ENCODE peak calls at places on chromosomes 11 and 22, in nine cellular contexts. H is PC-3; K is small intestine; O is lung; N is GM23248; S is mesenchymal stem cell; Y is cardiac muscle cell; X is CD4-positive, CD25-positive, alpha-beta regulatory T cell; U is iPS DF 6.9. W is an unnamed sample.

GRCh38 chr11:61753672-61754071 is 1.2 kb downstream of the MYRF start:
- DNase-seq in U (no peak), Y (no peak), N (no peak), O (no peak), K (peak; percentile 42), X (no peak), H (no peak), S (no peak), W (no peak)

GRCh38 chr11:102343789-102344188 is 3.2 kb upstream of the BIRC2 start:
- DNase-seq in U (no peak), X (no peak), O (no peak), S (peak; percentile 16), K (no peak), H (peak; percentile 41), Y (peak; percentile 20), N (peak; percentile 46), W (no peak)

GRCh38 chr11:2769409-2769778 is 69.6 kb upstream of the KCNQ1OT1 start:
- DNase-seq in X (no peak), O (peak; percentile 18), Y (no peak), K (no peak), S (no peak), N (no peak), U (no peak), H (no peak), W (no peak)

GRCh38 chr11:37110383-37110782 is 512.3 kb upstream of the RAG2 start:
- DNase-seq in Y (peak; percentile 31), K (no peak), S (no peak), O (no peak), U (no peak), X (no peak), H (peak; percentile 45), N (no peak), W (no peak)

GRCh38 chr11:15471709-15472404 is 357.1 kb downstream of the INSC start:
- DNase-seq in Y (no peak), U (no peak), O (no peak), S (no peak), N (no peak), H (no peak), K (no peak), X (no peak), W (no peak)

GRCh38 chr11:110833033-110833484 is 120.8 kb upstream of the ARHGAP20 start:
- DNase-seq in S (peak; percentile 9), O (no peak), N (peak; percentile 83), Y (peak; percentile 55), K (no peak), X (no peak), H (peak; percentile 43), U (no peak), W (no peak)

GRCh38 chr11:9222654-9223053 is 42.5 kb downstream of the DENND5A start:
- DNase-seq in N (no peak), K (no peak), O (no peak), Y (no peak), H (no peak), U (no peak), S (no peak), X (no peak), W (no peak)

GRCh38 chr11:61626580-61627380 is 45.9 kb upstream of the SYT7 start:
- DNase-seq in X (no peak), K (peak; percentile 42), H (peak; percentile 98), N (no peak), O (peak; percentile 71), S (peak; percentile 66), Y (no peak), U (peak; percentile 78), W (no peak)

GRCh38 chr11:128904303-128904871 is 13.2 kb downstream of the KCNJ5 start:
- DNase-seq in X (no peak), N (peak; percentile 38), U (no peak), K (no peak), S (peak; percentile 30), O (no peak), Y (no peak), H (no peak), W (no peak)

GRCh38 chr11:78929092-78929905 is 354.6 kb upstream of the NARS2 start:
- DNase-seq in H (no peak), K (no peak), N (no peak), U (peak; percentile 72), X (no peak), S (no peak), Y (no peak), O (no peak), W (no peak)

GRCh38 chr11:112834277-112834755 is 126.9 kb upstream of the NCAM1 start:
- DNase-seq in N (no peak), S (no peak), K (no peak), U (no peak), H (no peak), X (no peak), O (peak; percentile 31), Y (no peak), W (peak; percentile 73)

GRCh38 chr11:63682045-63682915 is 980 bp downstream of the RTN3 start:
- DNase-seq in S (peak; percentile 60), N (peak; percentile 74), X (peak; percentile 9), H (peak; percentile 44), K (peak; percentile 38), Y (peak; percentile 37), O (no peak), U (no peak), W (peak; percentile 21)

GRCh38 chr11:1458340-1459218 is 28.0 kb downstream of the MOB2 start:
- DNase-seq in O (peak; percentile 85), X (no peak), H (peak; percentile 4), N (peak; percentile 50), Y (peak; percentile 64), U (no peak), K (peak; percentile 52), S (peak; percentile 10), W (no peak)

GRCh38 chr11:10379433-10379832 is 74.6 kb downstream of the ADM start:
- DNase-seq in X (no peak), U (no peak), O (no peak), H (peak; percentile 57), N (peak; percentile 88), K (no peak), S (no peak), Y (peak; percentile 68), W (no peak)

GRCh38 chr11:10379022-10379421 is 74.1 kb downstream of the ADM start:
- DNase-seq in X (no peak), U (no peak), Y (no peak), O (no peak), S (peak; percentile 45), H (peak; percentile 43), N (no peak), K (peak; percentile 21), W (no peak)

GRCh38 chr11:10379871-10380568 is 75.0 kb upstream of the AMPD3 start:
- DNase-seq in Y (peak; percentile 49), X (no peak), S (no peak), U (no peak), K (no peak), N (peak; percentile 76), H (peak; percentile 67), O (no peak), W (no peak)

GRCh38 chr11:10377182-10377581 is 72.3 kb downstream of the ADM start:
- DNase-seq in S (no peak), Y (no peak), K (no peak), N (no peak), O (no peak), H (peak; percentile 21), U (no peak), X (no peak), W (no peak)

GRCh38 chr11:10378362-10378761 is 73.5 kb downstream of the ADM start:
- DNase-seq in S (no peak), K (no peak), U (no peak), N (no peak), X (no peak), O (no peak), Y (no peak), H (no peak), W (no peak)
- H3K4me3 ChIP-seq in S (no peak overlapping the region), K (no peak overlapping the region), U (no peak overlapping the region), N (no peak overlapping the region), X (no peak overlapping the region), O (no peak overlapping the region), Y (no peak overlapping the region), H (no peak overlapping the region), W (no peak overlapping the region)

GRCh38 chr22:47818496-47818895 is 1056.0 kb downstream of the TBC1D22A start:
- DNase-seq in O (no peak), X (no peak), S (no peak), U (no peak), H (no peak), K (no peak), Y (no peak), N (no peak), W (no peak)
- H3K9me3 ChIP-seq in O (no peaks in the 10 kb centered on the region), X (no peaks in the 10 kb centered on the region), S (peaks cover 4% of the 10 kb centered on the region), U (peaks cover 24% of the 10 kb centered on the region), H (no peaks in the 10 kb centered on the region), K (no peaks in the 10 kb centered on the region), Y (peaks cover 3% of the 10 kb centered on the region), N (no peaks in the 10 kb centered on the region), W (no peaks in the 10 kb centered on the region)

DNA sequence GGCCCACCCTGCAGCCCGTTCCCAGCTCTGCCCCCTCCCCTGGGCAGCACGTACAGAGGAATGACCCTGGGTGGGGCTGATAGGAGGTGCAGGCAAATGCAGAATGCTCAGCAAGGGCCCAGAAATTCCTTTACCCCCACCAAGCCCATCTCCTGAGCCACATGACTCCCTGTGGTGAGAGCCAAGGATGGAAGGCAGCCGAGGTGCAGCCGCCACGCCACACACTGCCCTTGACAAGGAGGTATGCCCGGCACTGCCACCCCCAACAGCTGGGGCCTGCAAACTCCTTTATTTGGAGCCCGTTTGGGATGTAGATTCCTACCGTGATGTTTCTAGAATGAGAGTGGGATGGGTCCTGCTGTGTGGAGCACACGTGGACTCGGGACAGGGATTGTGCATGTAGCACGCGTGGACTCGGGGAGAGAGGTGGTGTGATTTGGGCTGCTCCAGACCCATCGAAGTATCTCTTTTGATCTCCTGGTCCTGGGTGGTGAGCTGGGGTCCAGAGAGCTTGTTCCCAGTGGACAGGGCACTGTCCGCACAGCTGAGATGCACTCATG is 12.9 kb downstream of the GTSE1 start:
- DNase-seq in U (no peak), O (no peak), X (no peak), H (no peak), N (no peak), K (no peak), Y (no peak), S (no peak), W (no peak)
- H3K36me3 ChIP-seq in U (peaks cover 16% of the 10 kb centered on the region), O (no peaks in the 10 kb centered on the region), X (no peaks in the 10 kb centered on the region), H (peaks cover 26% of the 10 kb centered on the region), N (no peaks in the 10 kb centered on the region), K (no peaks in the 10 kb centered on the region), Y (peaks cover 2% of the 10 kb centered on the region), S (no peaks in the 10 kb centered on the region), W (peaks cover 68% of the 10 kb centered on the region)

GRCh38 chr22:26648011-26648497 is 9.3 kb upstream of the MIAT start:
- DNase-seq in O (no peak), K (peak; percentile 20), H (no peak), U (no peak), Y (no peak), X (peak; percentile 68), N (no peak), S (no peak), W (no peak)
- H3K4me3 ChIP-seq in O (no peak overlapping the region), K (no peak overlapping the region), H (no peak overlapping the region), U (no peak overlapping the region), Y (no peak overlapping the region), X (no peak overlapping the region), N (no peak overlapping the region), S (no peak overlapping the region), W (no peak overlapping the region)

DNA sequence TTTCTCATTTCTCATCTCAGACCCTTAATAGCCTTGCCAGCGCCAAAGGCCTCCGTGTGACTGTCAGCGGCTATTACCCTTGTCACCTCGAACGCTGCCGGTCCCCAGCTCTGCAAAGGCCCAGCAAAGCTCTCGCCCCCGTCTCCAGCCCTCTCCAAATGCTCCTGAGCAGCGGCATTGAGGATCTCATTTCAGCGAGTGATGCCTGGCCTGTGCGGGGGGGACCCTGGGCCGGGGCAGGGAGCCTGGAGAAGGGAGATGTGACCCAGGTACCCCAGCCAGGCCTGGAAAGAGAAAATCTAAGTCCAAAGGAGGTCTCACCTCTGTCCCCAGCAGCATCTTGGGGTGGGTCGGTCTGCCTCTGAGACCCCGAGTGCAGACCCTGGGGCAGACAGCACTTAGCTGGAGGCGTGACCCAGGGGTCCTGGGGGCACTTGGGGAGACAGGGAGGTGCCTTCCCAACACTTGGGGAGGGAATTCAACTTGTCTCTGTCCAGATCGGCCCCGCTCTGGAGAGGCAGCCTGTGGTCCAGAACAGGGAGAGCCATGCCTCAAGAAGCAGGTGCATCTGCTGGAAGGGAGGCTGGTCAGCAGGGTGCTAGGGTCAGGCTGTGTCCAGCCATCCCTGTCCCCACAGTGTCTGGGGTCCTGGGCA is 521.3 kb downstream of the TBC1D22A start:
- DNase-seq in X (no peak), U (no peak), N (no peak), O (no peak), S (no peak), K (no peak), H (no peak), Y (no peak), W (no peak)
- H3K9me3 ChIP-seq in X (no peaks in the 10 kb centered on the region), U (peaks cover 26% of the 10 kb centered on the region), N (no peaks in the 10 kb centered on the region), O (no peaks in the 10 kb centered on the region), S (no peaks in the 10 kb centered on the region), K (no peaks in the 10 kb centered on the region), H (no peaks in the 10 kb centered on the region), Y (no peaks in the 10 kb centered on the region), W (no peaks in the 10 kb centered on the region)